ENCODE peak calls at places on chromosomes 1 and 21, in eight cellular contexts. N is CD4-positive, alpha-beta T cell; G is Peyer's patch; J is astrocyte of the cerebellum; A is progenitor cell of endocrine pancreas; L is bronchial epithelial cell; T is IMR-90; H is left lung. Z is an unnamed sample.
A peak's percentile ranks its signal among the peaks of the same experiment; 100 is the strongest.

GRCh38 chr1:19734472-19734999 is 65.2 kb downstream of the TMCO4 start:
- DNase-seq in L (no peak), J (peak; percentile 76), G (no peak), T (peak; percentile 27), N (no peak), A (no peak), H (no peak), Z (no peak)

GRCh38 chr1:40140211-40140709 is 20.9 kb upstream of the RLF start:
- DNase-seq in J (no peak), G (no peak), L (peak; percentile 37), T (peak; percentile 66), N (no peak), A (no peak), H (no peak), Z (no peak)

GRCh38 chr1:209893751-209894150 is 44.3 kb upstream of the SYT14 start:
- DNase-seq in J (no peak), L (no peak), A (no peak), G (no peak), N (no peak), T (no peak), H (no peak), Z (no peak)

GRCh38 chr1:61839702-61840101 is 97.4 kb downstream of the PATJ start:
- DNase-seq in G (no peak), A (no peak), L (peak; percentile 81), T (peak; percentile 80), J (peak; percentile 29), H (no peak), N (no peak), Z (no peak)

GRCh38 chr1:6350416-6351088 is 43.0 kb downstream of the ACOT7 start:
- DNase-seq in N (no peak), A (no peak), G (peak; percentile 50), L (peak; percentile 91), T (no peak), H (no peak), J (no peak), Z (no peak)

GRCh38 chr1:8862528-8862927 is 16.0 kb downstream of the ENO1 start:
- DNase-seq in J (no peak), H (peak; percentile 48), T (no peak), A (peak; percentile 44), L (no peak), G (no peak), N (peak; percentile 46), Z (peak; percentile 68)

GRCh38 chr21:36980280-36981048 is 14.0 kb upstream of the HLCS start:
- DNase-seq in N (no peak), L (no peak), A (peak; percentile 20), G (peak; percentile 66), H (peak; percentile 85), J (no peak), T (no peak), Z (peak; percentile 43)

GRCh38 chr1:154712166-154712838 is 104.3 kb upstream of the ADAR start:
- DNase-seq in J (no peak), G (no peak), N (no peak), L (no peak), H (no peak), T (no peak), A (no peak), Z (no peak)

GRCh38 chr1:97304366-97304765 is 582.8 kb downstream of the PTBP2 start:
- DNase-seq in T (no peak), L (no peak), N (no peak), A (no peak), G (no peak), J (no peak), H (no peak), Z (no peak)

GRCh38 chr21:36881223-36881622 is 85.2 kb downstream of the HLCS start:
- DNase-seq in J (peak; percentile 9), T (peak; percentile 51), N (no peak), L (no peak), H (no peak), G (no peak), A (no peak), Z (no peak)

GRCh38 chr1:93566227-93566626 is 115.4 kb downstream of the BCAR3 start:
- DNase-seq in G (no peak), L (no peak), J (no peak), N (no peak), T (no peak), A (no peak), H (no peak), Z (no peak)

GRCh38 chr21:34857874-34858273 is 189.1 kb downstream of the CLIC6 start:
- DNase-seq in N (no peak), L (no peak), H (no peak), T (no peak), G (no peak), A (no peak), J (no peak), Z (no peak)

GRCh38 chr1:87916965-87917364 is 588.3 kb downstream of the LMO4 start:
- DNase-seq in G (no peak), N (no peak), T (peak; percentile 8), A (no peak), J (no peak), L (no peak), H (no peak), Z (no peak)

GRCh38 chr1:90045853-90046563 is 51.1 kb downstream of the ZNF326 start:
- DNase-seq in G (no peak), N (no peak), H (no peak), T (peak; percentile 21), A (no peak), L (peak; percentile 18), J (no peak), Z (peak; percentile 54)

GRCh38 chr21:28771790-28772501 is 220.7 kb downstream of the LTN1 start:
- DNase-seq in T (peak; percentile 91), H (no peak), L (peak; percentile 5), G (no peak), J (peak; percentile 59), N (no peak), A (no peak), Z (no peak)

DNA sequence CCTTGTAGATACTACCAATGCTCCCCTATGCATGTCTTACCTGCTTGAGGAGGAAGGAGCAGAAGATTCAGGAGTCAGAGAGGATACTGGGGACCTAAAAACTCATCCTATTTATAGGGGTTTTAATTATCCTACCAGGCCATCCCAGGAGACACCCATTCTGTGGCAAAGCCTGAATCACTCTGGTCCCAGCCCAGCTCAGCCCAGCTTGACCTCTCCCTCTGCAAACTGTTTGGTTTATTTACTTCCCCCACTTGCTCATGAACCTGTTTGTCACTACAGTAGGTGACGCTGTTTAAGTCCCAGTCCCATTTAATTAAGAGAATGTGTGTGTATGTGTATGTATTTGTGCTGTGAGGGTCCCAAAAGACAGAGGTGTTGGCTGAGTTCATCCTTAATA is at the start of gene RPTN:
- DNase-seq in N (no peak), G (no peak), A (no peak), T (no peak), L (no peak), H (no peak), J (no peak), Z (no peak)
- TF ChIP-seq CTCF in N (no peak), G (no peak), A (no peak), T (no peak), L (no peak), H (no peak), J (no peak), Z (no peak)

GRCh38 chr1:231421616-231421970 is 494 bp downstream of the EGLN1 start:
- DNase-seq in L (no peak), H (no peak), N (peak; percentile 13), J (no peak), G (no peak), T (peak; percentile 43), A (no peak), Z (no peak)

GRCh38 chr1:231422798-231423309 is 767 bp upstream of the EGLN1 start:
- DNase-seq in N (no peak), J (no peak), L (no peak), A (no peak), G (no peak), T (no peak), H (no peak), Z (no peak)

GRCh38 chr1:231423648-231424047 is 1.6 kb upstream of the EGLN1 start:
- DNase-seq in T (no peak), J (no peak), N (no peak), G (no peak), A (no peak), H (no peak), L (peak; percentile 81), Z (no peak)

GRCh38 chr1:231420959-231421615 is 1.0 kb downstream of the EGLN1 start:
- DNase-seq in A (peak; percentile 39), H (peak; percentile 90), T (peak; percentile 48), N (peak; percentile 14), L (no peak), J (no peak), G (peak; percentile 79), Z (peak; percentile 58)

DNA sequence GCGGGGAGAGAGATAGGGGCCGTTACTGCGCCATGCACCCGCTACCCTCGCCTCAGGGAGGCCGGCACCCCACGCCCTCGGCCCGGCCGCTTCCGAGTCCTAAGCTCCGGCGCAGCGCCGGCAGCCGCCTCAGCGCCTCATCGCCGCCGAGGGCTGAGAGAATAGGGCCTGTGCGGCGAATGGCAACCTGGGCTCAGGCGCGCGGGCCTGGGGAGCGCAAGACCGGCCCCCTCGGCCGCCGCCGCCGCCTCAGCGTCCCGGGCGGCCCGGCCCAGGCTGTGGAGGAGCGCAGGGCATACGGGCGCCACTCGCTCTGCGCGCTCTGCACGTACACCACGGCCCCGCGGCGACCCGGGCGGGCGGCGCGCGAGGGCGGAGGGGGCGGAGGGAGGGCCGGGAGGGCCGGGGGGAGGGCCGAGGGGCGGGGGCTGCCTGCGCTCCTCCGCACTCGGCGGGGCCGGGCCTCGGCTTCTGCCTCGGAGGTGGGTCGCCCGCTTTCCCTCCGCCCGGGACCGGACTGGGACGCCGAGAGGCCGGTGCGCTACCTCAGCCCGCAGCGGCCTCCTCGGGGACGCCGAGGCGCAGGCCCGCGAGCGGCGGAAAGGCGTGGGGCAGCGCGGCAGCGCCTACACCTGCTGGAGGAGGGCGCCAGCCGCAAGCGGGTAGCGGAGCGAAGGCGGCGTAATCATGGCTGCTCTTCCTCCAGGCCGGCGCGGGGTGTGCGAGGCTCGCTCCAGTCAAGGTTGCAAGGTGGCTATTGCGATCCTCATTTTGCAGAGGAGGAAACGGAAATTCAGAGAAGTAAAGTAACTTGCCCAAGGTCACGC is at the start of gene EGLN1:
- DNase-seq in A (peak; percentile 83), T (peak; percentile 88), L (peak; percentile 77), G (peak; percentile 93), J (peak; percentile 69), N (peak; percentile 65), H (peak; percentile 96), Z (peak; percentile 87)
- TF ChIP-seq CTCF in A (peak; percentile 53), T (peak; percentile 38), L (peak; percentile 57), G (peak; percentile 36), J (peak; percentile 20), N (peak; percentile 51), H (no peak), Z (no peak)

GRCh38 chr1:193868425-193868824 is 682.0 kb upstream of the B3GALT2 start:
- DNase-seq in A (no peak), G (no peak), L (no peak), T (no peak), J (no peak), H (no peak), N (no peak), Z (no peak)
- TF ChIP-seq CTCF in A (no peak), G (no peak), L (no peak), T (no peak), J (no peak), H (no peak), N (no peak), Z (no peak)

DNA sequence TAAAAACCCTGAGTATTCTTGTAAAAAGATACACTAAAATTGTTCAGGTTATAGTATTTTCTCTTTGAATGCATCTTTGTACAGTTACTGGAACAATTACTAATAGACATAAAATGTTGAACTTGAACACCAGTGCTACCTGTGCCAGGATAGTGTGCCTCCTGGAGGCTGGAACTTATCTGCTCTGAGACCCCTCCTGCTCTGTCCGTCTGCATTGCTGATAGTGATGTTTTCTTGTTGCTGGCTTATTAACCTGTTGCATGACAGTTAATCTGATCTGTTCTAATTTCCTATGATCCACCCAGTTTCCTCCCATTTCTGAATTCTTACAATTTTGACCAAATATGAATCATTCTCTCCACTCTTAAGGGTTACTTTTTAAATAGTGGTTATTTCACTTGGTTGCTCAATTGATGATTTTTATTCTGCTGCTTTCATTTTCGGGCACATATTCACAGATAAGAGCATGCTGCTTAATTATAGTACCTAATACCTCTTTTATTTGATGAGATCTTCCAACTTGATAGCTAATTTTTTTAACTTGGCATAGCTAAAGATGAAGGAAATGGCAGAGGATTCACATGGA is 101.4 kb downstream of the CC2D1B start:
- DNase-seq in T (no peak), A (no peak), L (no peak), J (no peak), N (no peak), G (no peak), H (no peak), Z (no peak)
- TF ChIP-seq CTCF in T (no peak), A (no peak), L (no peak), J (no peak), N (no peak), G (no peak), H (no peak), Z (no peak)

Z was measured in glutamatergic neuron.